ENCODE peak calls at places on chromosomes 6 and 20, in nine cellular contexts. O is endodermal cell, M is ACHN, W is T-cell, L is caudate nucleus, P is hepatocyte, X is heart left ventricle, H is tibial artery, B is RPMI8226. T is an unnamed sample.

GRCh38 chr6:140784573-140784972 is 1348.2 kb upstream of the GJE1 start:
- DNase-seq in O (no peak), M (no peak), W (no peak), L (no peak), P (no peak), X (no peak), H (no peak), B (no peak), T (no peak)

GRCh38 chr6:46985943-46986342 is 56.2 kb downstream of the ADGRF1 start:
- DNase-seq in O (no peak), M (no peak), W (no peak), L (no peak), P (no peak), X (no peak), H (no peak), B (no peak), T (no peak)

GRCh38 chr6:107965746-107966145 is 7.7 kb upstream of the SEC63 start:
- DNase-seq in O (no peak), M (no peak), W (no peak), L (no peak), P (no peak), X (no peak), H (no peak), B (no peak), T (no peak)

GRCh38 chr6:167134448-167135328 is 11.8 kb downstream of the CCR6 start:
- DNase-seq in O (peak; percentile 65), M (peak; percentile 36), W (no peak), L (no peak), P (peak; percentile 66), X (no peak), H (no peak), B (no peak), T (no peak)

GRCh38 chr6:99333068-99333467 is 16.4 kb downstream of the FAXC start:
- DNase-seq in O (no peak), M (no peak), W (no peak), L (no peak), P (no peak), X (no peak), H (no peak), B (peak; percentile 65), T (no peak)

GRCh38 chr20:12535316-12535715 is 473.5 kb upstream of the SPTLC3 start:
- DNase-seq in O (peak; percentile 67), M (no peak), W (no peak), L (no peak), P (peak; percentile 6), X (no peak), H (no peak), B (no peak), T (no peak)

GRCh38 chr6:27545271-27546046 is 72.6 kb upstream of the ZNF184 start:
- DNase-seq in O (peak; percentile 96), M (no peak), W (no peak), L (no peak), P (peak; percentile 77), X (no peak), H (no peak), B (peak; percentile 85), T (no peak)

GRCh38 chr20:19909696-19910095 is 107.5 kb upstream of the NAA20 start:
- DNase-seq in O (no peak), M (no peak), W (no peak), L (no peak), P (no peak), X (peak; percentile 90), H (peak; percentile 86), B (no peak), T (peak; percentile 79)

GRCh38 chr20:2846698-2847097 is 6.2 kb downstream of the VPS16 start:
- DNase-seq in O (no peak), M (no peak), W (no peak), L (no peak), P (no peak), X (no peak), H (no peak), B (no peak), T (no peak)

GRCh38 chr20:8423482-8423881 is 291.4 kb downstream of the PLCB1 start:
- DNase-seq in O (no peak), M (no peak), W (no peak), L (no peak), P (no peak), X (no peak), H (no peak), B (no peak), T (no peak)

GRCh38 chr20:36860811-36861624 is 14.9 kb upstream of the TLDC2 start:
- DNase-seq in O (no peak), M (no peak), W (no peak), L (no peak), P (no peak), X (no peak), H (no peak), B (no peak), T (no peak)

GRCh38 chr6:71194730-71195129 is 93.9 kb upstream of the OGFRL1 start:
- DNase-seq in O (no peak), M (peak; percentile 86), W (no peak), L (no peak), P (no peak), X (no peak), H (no peak), B (no peak), T (no peak)

GRCh38 chr6:158849899-158850806 is 31.0 kb upstream of the EZR start:
- DNase-seq in O (peak; percentile 67), M (peak; percentile 90), W (peak; percentile 16), L (no peak), P (peak; percentile 85), X (no peak), H (no peak), B (no peak), T (no peak)

GRCh38 chr6:46642928-46643751 is 9.5 kb downstream of the CYP39A1 start:
- DNase-seq in O (no peak), M (no peak), W (no peak), L (no peak), P (no peak), X (no peak), H (no peak), B (no peak), T (no peak)

GRCh38 chr20:62753626-62754025 is 42.6 kb upstream of the MRGBP start:
- DNase-seq in O (no peak), M (no peak), W (no peak), L (no peak), P (no peak), X (peak; percentile 10), H (no peak), B (no peak), T (no peak)

GRCh38 chr6:108565893-108566292 is 5.2 kb downstream of the FOXO3 start:
- DNase-seq in O (no peak), M (no peak), W (no peak), L (no peak), P (no peak), X (peak; percentile 45), H (peak; percentile 78), B (peak; percentile 67), T (no peak)

T was measured in ascending aorta.